ENCODE peak calls at places on chromosomes 2 and 18, in ten cellular contexts. One of them, this sample, is unnamed.

GRCh38 chr2:32864761-32865160 is 82.0 kb upstream of the LTBP1 start:
- DNase-seq in AG10803: peak
- DNase-seq in A172: peak
- DNase-seq in ELR: peak
- DNase-seq in effector CD8-positive, alpha-beta T cell: no peak
- DNase-seq in stimulated activated CD4-positive, alpha-beta T cell treated with anti-CD3 and anti-CD28 coated beads, Interleukin-1b, Interleukin-23, amount 100 ng/mL, for 4 hours: no peak
- DNase-seq in brain pericyte: no peak
- DNase-seq in B cell: no peak
- DNase-seq in stimulated activated CD8-positive, alpha-beta memory T cell treated with anti-CD3 and anti-CD28 coated beads, Interleukin-2, amount 100 ng/mL, for 48 hours: no peak
- DNase-seq in GM20000: no peak
- DNase-seq in this sample: no peak

GRCh38 chr2:100246163-100247145 is 75.8 kb downstream of the LONRF2 start:
- DNase-seq in B cell: no peak
- DNase-seq in stimulated activated CD4-positive, alpha-beta T cell treated with anti-CD3 and anti-CD28 coated beads, Interleukin-1b, Interleukin-23, amount 100 ng/mL, for 4 hours: no peak
- DNase-seq in effector CD8-positive, alpha-beta T cell: no peak
- DNase-seq in stimulated activated CD8-positive, alpha-beta memory T cell treated with anti-CD3 and anti-CD28 coated beads, Interleukin-2, amount 100 ng/mL, for 48 hours: no peak
- DNase-seq in GM20000: no peak
- DNase-seq in brain pericyte: no peak
- DNase-seq in ELR: peak
- DNase-seq in AG10803: no peak
- DNase-seq in A172: no peak
- DNase-seq in this sample: no peak

GRCh38 chr2:129716781-129717559 is 262.5 kb upstream of the RAB6C start:
- DNase-seq in B cell: no peak
- DNase-seq in GM20000: no peak
- DNase-seq in brain pericyte: no peak
- DNase-seq in effector CD8-positive, alpha-beta T cell: no peak
- DNase-seq in ELR: no peak
- DNase-seq in A172: no peak
- DNase-seq in stimulated activated CD8-positive, alpha-beta memory T cell treated with anti-CD3 and anti-CD28 coated beads, Interleukin-2, amount 100 ng/mL, for 48 hours: no peak
- DNase-seq in stimulated activated CD4-positive, alpha-beta T cell treated with anti-CD3 and anti-CD28 coated beads, Interleukin-1b, Interleukin-23, amount 100 ng/mL, for 4 hours: no peak
- DNase-seq in AG10803: no peak
- DNase-seq in this sample: no peak

GRCh38 chr2:101232770-101233169 is 19.9 kb upstream of the CNOT11 start:
- DNase-seq in AG10803: no peak
- DNase-seq in effector CD8-positive, alpha-beta T cell: no peak
- DNase-seq in A172: no peak
- DNase-seq in stimulated activated CD8-positive, alpha-beta memory T cell treated with anti-CD3 and anti-CD28 coated beads, Interleukin-2, amount 100 ng/mL, for 48 hours: no peak
- DNase-seq in ELR: no peak
- DNase-seq in stimulated activated CD4-positive, alpha-beta T cell treated with anti-CD3 and anti-CD28 coated beads, Interleukin-1b, Interleukin-23, amount 100 ng/mL, for 4 hours: no peak
- DNase-seq in B cell: no peak
- DNase-seq in GM20000: no peak
- DNase-seq in brain pericyte: no peak
- DNase-seq in this sample: no peak

GRCh38 chr2:219386532-219387280 is 1.0 kb downstream of the DNPEP start:
- DNase-seq in stimulated activated CD8-positive, alpha-beta memory T cell treated with anti-CD3 and anti-CD28 coated beads, Interleukin-2, amount 100 ng/mL, for 48 hours: no peak
- DNase-seq in A172: no peak
- DNase-seq in B cell: no peak
- DNase-seq in ELR: peak
- DNase-seq in effector CD8-positive, alpha-beta T cell: no peak
- DNase-seq in AG10803: no peak
- DNase-seq in GM20000: no peak
- DNase-seq in brain pericyte: no peak
- DNase-seq in stimulated activated CD4-positive, alpha-beta T cell treated with anti-CD3 and anti-CD28 coated beads, Interleukin-1b, Interleukin-23, amount 100 ng/mL, for 4 hours: no peak
- DNase-seq in this sample: no peak

GRCh38 chr2:120558892-120559291 is 176.8 kb upstream of the GLI2 start:
- DNase-seq in ELR: no peak
- DNase-seq in stimulated activated CD8-positive, alpha-beta memory T cell treated with anti-CD3 and anti-CD28 coated beads, Interleukin-2, amount 100 ng/mL, for 48 hours: no peak
- DNase-seq in A172: no peak
- DNase-seq in stimulated activated CD4-positive, alpha-beta T cell treated with anti-CD3 and anti-CD28 coated beads, Interleukin-1b, Interleukin-23, amount 100 ng/mL, for 4 hours: no peak
- DNase-seq in brain pericyte: no peak
- DNase-seq in AG10803: no peak
- DNase-seq in B cell: no peak
- DNase-seq in effector CD8-positive, alpha-beta T cell: no peak
- DNase-seq in GM20000: no peak
- DNase-seq in this sample: no peak

GRCh38 chr18:2240311-2240705 is 331.0 kb downstream of the METTL4 start:
- DNase-seq in A172: no peak
- DNase-seq in AG10803: peak
- DNase-seq in ELR: peak
- DNase-seq in effector CD8-positive, alpha-beta T cell: no peak
- DNase-seq in stimulated activated CD8-positive, alpha-beta memory T cell treated with anti-CD3 and anti-CD28 coated beads, Interleukin-2, amount 100 ng/mL, for 48 hours: no peak
- DNase-seq in brain pericyte: no peak
- DNase-seq in stimulated activated CD4-positive, alpha-beta T cell treated with anti-CD3 and anti-CD28 coated beads, Interleukin-1b, Interleukin-23, amount 100 ng/mL, for 4 hours: no peak
- DNase-seq in GM20000: no peak
- DNase-seq in B cell: no peak
- DNase-seq in this sample: no peak

GRCh38 chr2:109636290-109636675 is 22.1 kb downstream of the SOWAHC start:
- DNase-seq in stimulated activated CD8-positive, alpha-beta memory T cell treated with anti-CD3 and anti-CD28 coated beads, Interleukin-2, amount 100 ng/mL, for 48 hours: no peak
- DNase-seq in A172: no peak
- DNase-seq in B cell: no peak
- DNase-seq in AG10803: peak
- DNase-seq in ELR: no peak
- DNase-seq in GM20000: no peak
- DNase-seq in effector CD8-positive, alpha-beta T cell: no peak
- DNase-seq in stimulated activated CD4-positive, alpha-beta T cell treated with anti-CD3 and anti-CD28 coated beads, Interleukin-1b, Interleukin-23, amount 100 ng/mL, for 4 hours: no peak
- DNase-seq in brain pericyte: no peak
- DNase-seq in this sample: no peak

GRCh38 chr2:189159273-189159672 is 20.3 kb downstream of the COL5A2 start:
- DNase-seq in A172: no peak
- DNase-seq in brain pericyte: no peak
- DNase-seq in B cell: no peak
- DNase-seq in effector CD8-positive, alpha-beta T cell: no peak
- DNase-seq in stimulated activated CD4-positive, alpha-beta T cell treated with anti-CD3 and anti-CD28 coated beads, Interleukin-1b, Interleukin-23, amount 100 ng/mL, for 4 hours: no peak
- DNase-seq in stimulated activated CD8-positive, alpha-beta memory T cell treated with anti-CD3 and anti-CD28 coated beads, Interleukin-2, amount 100 ng/mL, for 48 hours: no peak
- DNase-seq in GM20000: no peak
- DNase-seq in AG10803: no peak
- DNase-seq in ELR: no peak
- DNase-seq in this sample: no peak

This sample was measured in D721Med.